ENCODE peak calls at places on chromosomes 11 and 22, in six cellular contexts. One of them, this sample, is unnamed.

GRCh38 chr11:47234669-47235075 is 13.9 kb downstream of the ACP2 start:
- DNase-seq in cardiac fibroblast: peak; percentile 64
- DNase-seq in activated T-cell treated with anti-CD3 and anti-CD28 coated beads, Interleukin-2, amount 50 U/mL, for 72 hours: no peak
- DNase-seq in Calu3: no peak
- DNase-seq in left ventricle myocardium superior: no peak
- DNase-seq in nephron progenitor cell: no peak
- DNase-seq in this sample: peak; percentile 38

GRCh38 chr22:49152146-49152929 is 675.3 kb downstream of the BRD1 start:
- DNase-seq in Calu3: no peak
- DNase-seq in cardiac fibroblast: no peak
- DNase-seq in activated T-cell treated with anti-CD3 and anti-CD28 coated beads, Interleukin-2, amount 50 U/mL, for 72 hours: no peak
- DNase-seq in nephron progenitor cell: peak; percentile 75
- DNase-seq in left ventricle myocardium superior: no peak
- DNase-seq in this sample: no peak

GRCh38 chr11:70541699-70542098 is 143.4 kb downstream of the CTTN start:
- DNase-seq in nephron progenitor cell: no peak
- DNase-seq in cardiac fibroblast: no peak
- DNase-seq in Calu3: no peak
- DNase-seq in left ventricle myocardium superior: no peak
- DNase-seq in activated T-cell treated with anti-CD3 and anti-CD28 coated beads, Interleukin-2, amount 50 U/mL, for 72 hours: no peak
- DNase-seq in this sample: no peak

GRCh38 chr11:89626366-89626765 is 83.7 kb upstream of the TRIM77 start:
- DNase-seq in Calu3: no peak
- DNase-seq in nephron progenitor cell: no peak
- DNase-seq in left ventricle myocardium superior: no peak
- DNase-seq in cardiac fibroblast: no peak
- DNase-seq in activated T-cell treated with anti-CD3 and anti-CD28 coated beads, Interleukin-2, amount 50 U/mL, for 72 hours: no peak
- DNase-seq in this sample: no peak

GRCh38 chr11:42161886-42162285 is 702.4 kb upstream of the LRRC4C start:
- DNase-seq in cardiac fibroblast: peak; percentile 84
- DNase-seq in Calu3: no peak
- DNase-seq in nephron progenitor cell: no peak
- DNase-seq in left ventricle myocardium superior: no peak
- DNase-seq in activated T-cell treated with anti-CD3 and anti-CD28 coated beads, Interleukin-2, amount 50 U/mL, for 72 hours: no peak
- DNase-seq in this sample: no peak

GRCh38 chr11:35288817-35289541 is 130.4 kb downstream of the SLC1A2 start:
- DNase-seq in activated T-cell treated with anti-CD3 and anti-CD28 coated beads, Interleukin-2, amount 50 U/mL, for 72 hours: no peak
- DNase-seq in nephron progenitor cell: no peak
- DNase-seq in cardiac fibroblast: peak; percentile 86
- DNase-seq in left ventricle myocardium superior: no peak
- DNase-seq in Calu3: no peak
- DNase-seq in this sample: peak; percentile 34

GRCh38 chr11:10938231-10938630 is 80.4 kb upstream of the ZBED5 start:
- DNase-seq in left ventricle myocardium superior: no peak
- DNase-seq in activated T-cell treated with anti-CD3 and anti-CD28 coated beads, Interleukin-2, amount 50 U/mL, for 72 hours: no peak
- DNase-seq in cardiac fibroblast: no peak
- DNase-seq in Calu3: no peak
- DNase-seq in nephron progenitor cell: no peak
- DNase-seq in this sample: no peak

GRCh38 chr11:99585606-99586005 is 564.9 kb downstream of the CNTN5 start:
- DNase-seq in cardiac fibroblast: no peak
- DNase-seq in nephron progenitor cell: no peak
- DNase-seq in left ventricle myocardium superior: no peak
- DNase-seq in activated T-cell treated with anti-CD3 and anti-CD28 coated beads, Interleukin-2, amount 50 U/mL, for 72 hours: no peak
- DNase-seq in Calu3: no peak
- DNase-seq in this sample: no peak

GRCh38 chr11:32006799-32007388 is 84.0 kb upstream of the RCN1 start:
- DNase-seq in Calu3: peak; percentile 30
- DNase-seq in activated T-cell treated with anti-CD3 and anti-CD28 coated beads, Interleukin-2, amount 50 U/mL, for 72 hours: peak; percentile 10
- DNase-seq in nephron progenitor cell: peak; percentile 33
- DNase-seq in left ventricle myocardium superior: no peak
- DNase-seq in cardiac fibroblast: peak; percentile 65
- DNase-seq in this sample: peak; percentile 38

GRCh38 chr11:45928535-45929215 is 6.2 kb downstream of the LARGE2 start:
- DNase-seq in nephron progenitor cell: no peak
- DNase-seq in Calu3: no peak
- DNase-seq in activated T-cell treated with anti-CD3 and anti-CD28 coated beads, Interleukin-2, amount 50 U/mL, for 72 hours: no peak
- DNase-seq in cardiac fibroblast: no peak
- DNase-seq in left ventricle myocardium superior: no peak
- DNase-seq in this sample: no peak

GRCh38 chr22:46613606-46613997 is 6.6 kb upstream of the GRAMD4 start:
- DNase-seq in Calu3: peak; percentile 11
- DNase-seq in left ventricle myocardium superior: no peak
- DNase-seq in cardiac fibroblast: peak; percentile 9
- DNase-seq in nephron progenitor cell: no peak
- DNase-seq in activated T-cell treated with anti-CD3 and anti-CD28 coated beads, Interleukin-2, amount 50 U/mL, for 72 hours: peak; percentile 51
- DNase-seq in this sample: peak; percentile 42

GRCh38 chr22:20395181-20395896 is 1.4 kb downstream of the ZNF74 start:
- DNase-seq in Calu3: no peak
- DNase-seq in cardiac fibroblast: no peak
- DNase-seq in left ventricle myocardium superior: no peak
- DNase-seq in activated T-cell treated with anti-CD3 and anti-CD28 coated beads, Interleukin-2, amount 50 U/mL, for 72 hours: no peak
- DNase-seq in nephron progenitor cell: no peak
- DNase-seq in this sample: no peak

GRCh38 chr11:57468276-57468675 is 7.9 kb downstream of the RTN4RL2 start:
- DNase-seq in left ventricle myocardium superior: no peak
- DNase-seq in activated T-cell treated with anti-CD3 and anti-CD28 coated beads, Interleukin-2, amount 50 U/mL, for 72 hours: no peak
- DNase-seq in cardiac fibroblast: no peak
- DNase-seq in Calu3: no peak
- DNase-seq in nephron progenitor cell: no peak
- DNase-seq in this sample: no peak

GRCh38 chr22:23862103-23862502 is 4.4 kb downstream of the SLC2A11 start:
- DNase-seq in nephron progenitor cell: peak; percentile 36
- DNase-seq in activated T-cell treated with anti-CD3 and anti-CD28 coated beads, Interleukin-2, amount 50 U/mL, for 72 hours: peak; percentile 58
- DNase-seq in cardiac fibroblast: peak; percentile 66
- DNase-seq in Calu3: peak; percentile 60
- DNase-seq in left ventricle myocardium superior: no peak
- DNase-seq in this sample: peak; percentile 69

GRCh38 chr22:35480627-35481565 is 59.7 kb upstream of the RASD2 start:
- DNase-seq in nephron progenitor cell: no peak
- DNase-seq in cardiac fibroblast: no peak
- DNase-seq in Calu3: peak; percentile 19
- DNase-seq in left ventricle myocardium superior: no peak
- DNase-seq in activated T-cell treated with anti-CD3 and anti-CD28 coated beads, Interleukin-2, amount 50 U/mL, for 72 hours: no peak
- DNase-seq in this sample: no peak

GRCh38 chr22:31173386-31174145 is 13.6 kb downstream of the RNF185 start:
- DNase-seq in left ventricle myocardium superior: no peak
- DNase-seq in nephron progenitor cell: no peak
- DNase-seq in cardiac fibroblast: peak; percentile 93
- DNase-seq in activated T-cell treated with anti-CD3 and anti-CD28 coated beads, Interleukin-2, amount 50 U/mL, for 72 hours: no peak
- DNase-seq in Calu3: no peak
- DNase-seq in this sample: no peak

GRCh38 chr11:105106140-105106539 is 33.4 kb downstream of the CARD18 start:
- DNase-seq in activated T-cell treated with anti-CD3 and anti-CD28 coated beads, Interleukin-2, amount 50 U/mL, for 72 hours: no peak
- DNase-seq in cardiac fibroblast: no peak
- DNase-seq in left ventricle myocardium superior: no peak
- DNase-seq in nephron progenitor cell: no peak
- DNase-seq in Calu3: no peak
- DNase-seq in this sample: no peak

GRCh38 chr11:12546122-12546521 is 128.1 kb upstream of the TEAD1 start:
- DNase-seq in activated T-cell treated with anti-CD3 and anti-CD28 coated beads, Interleukin-2, amount 50 U/mL, for 72 hours: no peak
- DNase-seq in left ventricle myocardium superior: no peak
- DNase-seq in nephron progenitor cell: no peak
- DNase-seq in Calu3: no peak
- DNase-seq in cardiac fibroblast: no peak
- DNase-seq in this sample: no peak

GRCh38 chr11:44096360-44097188 is 1.1 kb downstream of the EXT2 start:
- DNase-seq in cardiac fibroblast: peak; percentile 71
- DNase-seq in nephron progenitor cell: no peak
- DNase-seq in activated T-cell treated with anti-CD3 and anti-CD28 coated beads, Interleukin-2, amount 50 U/mL, for 72 hours: peak; percentile 8
- DNase-seq in Calu3: no peak
- DNase-seq in left ventricle myocardium superior: no peak
- DNase-seq in this sample: no peak

GRCh38 chr11:115180272-115180671 is 323.9 kb downstream of the CADM1 start:
- DNase-seq in Calu3: no peak
- DNase-seq in left ventricle myocardium superior: no peak
- DNase-seq in activated T-cell treated with anti-CD3 and anti-CD28 coated beads, Interleukin-2, amount 50 U/mL, for 72 hours: no peak
- DNase-seq in nephron progenitor cell: no peak
- DNase-seq in cardiac fibroblast: no peak
- DNase-seq in this sample: no peak

This sample was measured in activated CD8-positive, alpha-beta T cell treated with anti-CD3 and anti-CD28 coated beads, Interleukin-2, amount 10 ng/mL, durations not matched to agents 7 days and 5 days.